ENCODE peak calls at places on chromosomes 7 and 10, in five cellular contexts. Q is K562, G is IMR-90, E is GM12878, F is SK-N-SH. O is an unnamed sample.

GRCh38 chr10:11505636-11506035 is 105.8 kb downstream of the USP6NL start:
- DNase-seq in F (no peak), E (no peak), G (no peak), Q (no peak), O (no peak)

GRCh38 chr10:49592726-49593563 is 17.2 kb upstream of the SLC18A3 start:
- DNase-seq in G (peak), F (peak), E (peak), Q (peak), O (peak)

GRCh38 chr7:30750574-30751256 is 1.2 kb upstream of the INMT start:
- DNase-seq in E (no peak), Q (no peak), G (peak), F (no peak), O (no peak)

GRCh38 chr7:4189151-4189570 is 492.9 kb upstream of the FOXK1 start:
- DNase-seq in F (peak), G (peak), E (no peak), Q (no peak), O (no peak)

GRCh38 chr10:105187243-105187642 is 546.2 kb downstream of the SORCS3 start:
- DNase-seq in F (no peak), Q (no peak), G (no peak), E (no peak), O (no peak)

GRCh38 chr10:125048101-125048864 is 106.4 kb downstream of the ZRANB1 start:
- DNase-seq in E (no peak), F (peak), G (peak), Q (peak), O (peak)

GRCh38 chr7:85820702-85821443 is 634.0 kb upstream of the SEMA3D start:
- DNase-seq in G (no peak), F (no peak), Q (no peak), E (no peak), O (no peak)

GRCh38 chr10:100020883-100021248 is 11.1 kb upstream of the DNMBP start:
- DNase-seq in G (no peak), E (no peak), Q (no peak), F (no peak), O (no peak)

GRCh38 chr10:5590816-5591215 is 66.1 kb downstream of the CALML3 start:
- DNase-seq in F (peak), E (no peak), Q (no peak), G (no peak), O (no peak)

GRCh38 chr7:16129431-16130126 is 291.8 kb downstream of the CRPPA start:
- DNase-seq in E (no peak), Q (no peak), F (no peak), G (peak), O (no peak)

GRCh38 chr7:106480616-106481031 is 180.3 kb downstream of the CCDC71L start:
- DNase-seq in G (no peak), E (no peak), F (no peak), Q (no peak), O (no peak)

GRCh38 chr7:150753826-150754603 is 16.8 kb downstream of the GIMAP5 start:
- DNase-seq in F (peak), E (no peak), G (no peak), Q (peak), O (peak)

GRCh38 chr7:100021297-100021696 is 5.9 kb downstream of the ZKSCAN1 start:
- DNase-seq in Q (no peak), E (no peak), G (no peak), F (no peak), O (no peak)

GRCh38 chr7:156473476-156474240 is 166.9 kb upstream of the RNF32 start:
- DNase-seq in E (no peak), F (peak), G (peak), Q (peak), O (peak)

GRCh38 chr7:90487808-90488207 is 18.4 kb downstream of the PTTG1IP2 start:
- DNase-seq in Q (no peak), E (no peak), G (no peak), F (no peak), O (no peak)

GRCh38 chr10:96747734-96748550 is 27.6 kb upstream of the PIK3AP1 start:
- DNase-seq in Q (no peak), E (peak), G (no peak), F (no peak), O (peak)

GRCh38 chr7:40093631-40094350 is 40.6 kb downstream of the MPLKIP start:
- DNase-seq in Q (no peak), G (no peak), F (no peak), E (no peak), O (no peak)

GRCh38 chr7:134693256-134693655 is 46.6 kb downstream of the BPGM start:
- DNase-seq in G (peak), F (no peak), Q (no peak), E (no peak), O (no peak)

GRCh38 chr10:7312179-7312857 is 98.5 kb downstream of the SFMBT2 start:
- DNase-seq in G (peak), E (no peak), Q (no peak), F (peak), O (no peak)

GRCh38 chr10:48457949-48458661 is 146.8 kb downstream of the ARHGAP22 start:
- DNase-seq in F (no peak), Q (no peak), G (no peak), E (no peak), O (no peak)

GRCh38 chr7:122136033-122136432 is 8.0 kb downstream of the AASS start:
- DNase-seq in E (no peak), F (no peak), G (no peak), Q (no peak), O (no peak)

GRCh38 chr7:142626420-142627035 is 122.7 kb upstream of the PRSS1 start:
- DNase-seq in Q (peak), G (peak), E (no peak), F (peak), O (peak)

GRCh38 chr10:5400843-5401242 is 3.8 kb downstream of the TUBAL3 start:
- DNase-seq in F (no peak), E (no peak), Q (no peak), G (no peak), O (no peak)

GRCh38 chr10:107280293-107280692 is 115.8 kb upstream of the SORCS1 start:
- DNase-seq in F (no peak), Q (no peak), G (no peak), E (no peak), O (no peak)

GRCh38 chr10:10915215-10915614 is 102.5 kb upstream of the CELF2 start:
- DNase-seq in Q (no peak), G (no peak), F (no peak), E (no peak), O (no peak)

GRCh38 chr7:46468753-46469356 is 547.8 kb upstream of the IGFBP3 start:
- DNase-seq in F (peak), Q (peak), E (no peak), G (peak), O (no peak)

GRCh38 chr10:116690356-116691078 is 51.8 kb downstream of the HSPA12A start:
- DNase-seq in Q (no peak), G (peak), F (no peak), E (no peak), O (no peak)

GRCh38 chr10:78739411-78740053 is 329.2 kb upstream of the ZMIZ1 start:
- DNase-seq in F (no peak), Q (no peak), G (no peak), E (no peak), O (no peak)

GRCh38 chr7:146700015-146700560 is 583.5 kb downstream of the CNTNAP2 start:
- DNase-seq in E (no peak), Q (no peak), G (no peak), F (no peak), O (no peak)

GRCh38 chr7:40507166-40507565 is 372.4 kb downstream of the SUGCT start:
- DNase-seq in E (no peak), F (no peak), G (no peak), Q (no peak), O (peak)

GRCh38 chr7:104106106-104106505 is 101.7 kb downstream of the ORC5 start:
- DNase-seq in G (peak), Q (no peak), F (no peak), E (no peak), O (peak)

GRCh38 chr7:102286237-102287081 is at the start of gene SH2B2:
- DNase-seq in Q (peak), F (peak), G (peak), E (no peak), O (peak)

GRCh38 chr7:140643416-140643815 is 2.8 kb upstream of the DENND2A start:
- DNase-seq in F (no peak), Q (no peak), E (no peak), G (no peak), O (no peak)

GRCh38 chr7:66880009-66880554 is 40.9 kb upstream of the TMEM248 start:
- DNase-seq in Q (no peak), G (no peak), E (no peak), F (no peak), O (no peak)
- TF ChIP-seq MXI1 in Q (no peak), G (no peak), E (no peak), F (no peak), O (no peak)

DNA sequence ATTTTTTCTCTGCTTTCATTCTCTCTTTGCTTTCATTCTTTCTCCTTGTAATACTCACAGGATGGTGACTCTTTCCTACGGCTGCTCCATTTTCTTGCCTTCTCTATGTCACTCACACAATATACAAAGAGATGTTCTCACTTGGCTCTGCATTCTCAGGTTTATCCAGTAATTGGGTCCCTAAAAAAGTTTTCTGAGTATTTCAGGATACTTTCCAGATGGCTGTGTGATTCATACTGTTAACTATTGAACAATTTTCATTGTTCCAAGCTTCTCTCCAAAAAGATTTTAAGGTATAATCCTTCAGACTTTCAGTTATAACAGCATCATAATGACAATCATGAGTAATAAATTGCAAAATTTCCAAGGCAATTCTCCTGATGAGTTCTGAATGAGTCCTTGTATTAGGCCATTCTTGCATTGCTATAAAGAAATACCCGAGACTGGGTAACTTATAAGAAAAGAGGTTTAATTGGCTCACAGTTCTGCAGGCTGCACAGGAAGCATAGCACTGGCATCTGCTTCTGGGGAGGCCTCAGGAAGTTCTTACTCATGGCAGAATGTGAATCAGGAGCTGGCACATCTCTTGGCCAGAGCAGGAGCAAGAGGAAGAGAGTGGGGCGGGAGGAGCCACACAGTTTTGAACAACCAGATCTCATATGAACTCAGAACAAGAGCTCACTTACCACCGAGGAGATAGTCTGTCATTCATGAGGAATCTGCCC is 148.1 kb downstream of the SLC16A9 start:
- DNase-seq in G (peak), F (no peak), E (no peak), Q (no peak), O (no peak)
- TF ChIP-seq MXI1 in G (no peak), F (no peak), E (no peak), Q (no peak), O (no peak)

GRCh38 chr10:62083413-62083794 is 181.9 kb downstream of the ARID5B start:
- DNase-seq in E (no peak), F (no peak), Q (no peak), G (no peak), O (no peak)

GRCh38 chr10:62083868-62084267 is 182.4 kb downstream of the ARID5B start:
- DNase-seq in F (peak), G (peak), E (no peak), Q (peak), O (no peak)

GRCh38 chr10:62082270-62082669 is 180.8 kb downstream of the ARID5B start:
- DNase-seq in Q (no peak), E (no peak), G (no peak), F (no peak), O (peak)

GRCh38 chr10:62081322-62081945 is 179.9 kb downstream of the ARID5B start:
- DNase-seq in Q (no peak), E (no peak), G (no peak), F (no peak), O (no peak)

DNA sequence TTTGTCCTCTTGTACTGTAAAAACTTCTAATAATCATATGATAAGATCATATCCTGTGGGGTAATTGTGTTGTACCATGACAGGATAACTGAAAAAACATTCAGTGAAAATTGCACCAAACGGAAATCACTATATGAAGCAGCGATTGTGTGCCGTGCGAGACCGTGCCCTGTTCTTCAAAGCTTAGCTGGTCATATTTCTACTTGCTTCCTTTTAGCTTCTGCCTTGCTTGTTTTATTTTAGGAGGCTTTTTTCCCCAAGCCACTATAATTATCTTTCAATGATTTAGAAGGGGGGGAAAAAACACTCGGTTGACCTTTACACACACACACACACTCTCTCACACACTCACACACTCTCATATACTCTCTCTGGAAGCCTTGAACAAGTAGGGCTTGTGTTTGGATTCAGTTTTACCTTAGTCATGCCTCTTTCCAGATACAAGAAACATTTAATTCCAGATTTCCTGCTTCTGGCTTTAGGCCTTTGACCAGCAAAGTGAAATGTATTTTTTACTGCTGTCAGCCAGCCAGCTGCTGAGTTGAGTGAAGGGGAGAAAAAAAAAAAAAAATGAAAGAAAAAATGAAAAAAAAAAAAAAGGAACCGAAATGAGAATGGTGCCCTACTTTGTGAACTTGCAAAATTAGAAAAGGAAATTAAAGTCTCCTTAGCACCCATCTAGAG is 181.4 kb downstream of the ARID5B start:
- DNase-seq in E (peak), G (peak), F (no peak), Q (no peak), O (peak)
- TF ChIP-seq MXI1 in E (no peak), G (no peak), F (no peak), Q (no peak), O (no peak)

DNA sequence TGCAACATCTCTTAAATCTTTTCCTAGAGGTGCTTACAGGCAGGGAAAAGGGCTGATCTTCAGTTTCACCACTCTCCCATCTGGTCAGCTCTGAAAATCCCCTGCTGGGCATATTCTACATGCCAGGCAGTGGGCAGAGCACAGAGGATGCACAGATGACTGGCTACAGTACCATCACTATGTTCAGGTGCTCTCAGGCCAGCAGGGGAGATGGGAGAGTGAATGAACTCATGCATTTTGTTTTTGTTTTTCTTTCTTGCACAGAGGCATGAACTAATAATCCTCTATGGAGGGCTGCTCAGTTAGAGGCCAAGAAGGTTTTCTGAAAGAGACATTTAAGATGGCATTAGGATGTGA is 19.3 kb downstream of the ELMO1 start:
- DNase-seq in Q (no peak), F (no peak), E (no peak), G (no peak), O (no peak)
- TF ChIP-seq MXI1 in Q (no peak), F (no peak), E (no peak), G (no peak), O (no peak)

DNA sequence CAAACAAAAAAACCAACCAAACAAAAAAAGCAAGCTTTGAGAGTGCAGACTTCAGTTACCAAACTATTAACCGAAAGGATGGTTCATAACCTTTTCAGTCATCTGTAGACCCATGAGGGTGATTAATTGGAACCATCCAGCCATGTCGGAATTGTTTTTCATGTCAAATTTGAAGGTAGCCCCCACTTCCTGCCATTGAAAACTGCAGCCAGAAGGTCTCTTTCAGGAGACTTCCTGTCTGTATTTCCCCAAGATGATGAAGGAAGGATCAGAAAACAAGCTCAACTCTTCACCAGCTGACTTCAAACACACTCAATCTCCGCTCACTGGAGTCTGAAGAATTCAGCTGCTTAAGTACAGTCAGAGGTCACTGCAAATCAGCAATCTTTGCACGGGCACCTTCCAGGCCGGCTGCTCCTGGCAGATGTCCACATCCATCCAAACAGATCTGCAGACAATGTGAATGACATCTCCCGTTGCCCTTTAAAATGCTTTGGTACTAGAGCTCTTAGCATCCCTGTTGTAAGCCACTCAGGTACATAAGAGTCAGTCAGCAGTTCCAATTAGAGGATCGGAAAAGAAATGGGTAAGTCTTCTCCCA is 291.8 kb upstream of the NPVF start:
- DNase-seq in G (no peak), Q (no peak), F (no peak), E (no peak), O (no peak)
- TF ChIP-seq MXI1 in G (no peak), Q (no peak), F (no peak), E (no peak), O (no peak)

DNA sequence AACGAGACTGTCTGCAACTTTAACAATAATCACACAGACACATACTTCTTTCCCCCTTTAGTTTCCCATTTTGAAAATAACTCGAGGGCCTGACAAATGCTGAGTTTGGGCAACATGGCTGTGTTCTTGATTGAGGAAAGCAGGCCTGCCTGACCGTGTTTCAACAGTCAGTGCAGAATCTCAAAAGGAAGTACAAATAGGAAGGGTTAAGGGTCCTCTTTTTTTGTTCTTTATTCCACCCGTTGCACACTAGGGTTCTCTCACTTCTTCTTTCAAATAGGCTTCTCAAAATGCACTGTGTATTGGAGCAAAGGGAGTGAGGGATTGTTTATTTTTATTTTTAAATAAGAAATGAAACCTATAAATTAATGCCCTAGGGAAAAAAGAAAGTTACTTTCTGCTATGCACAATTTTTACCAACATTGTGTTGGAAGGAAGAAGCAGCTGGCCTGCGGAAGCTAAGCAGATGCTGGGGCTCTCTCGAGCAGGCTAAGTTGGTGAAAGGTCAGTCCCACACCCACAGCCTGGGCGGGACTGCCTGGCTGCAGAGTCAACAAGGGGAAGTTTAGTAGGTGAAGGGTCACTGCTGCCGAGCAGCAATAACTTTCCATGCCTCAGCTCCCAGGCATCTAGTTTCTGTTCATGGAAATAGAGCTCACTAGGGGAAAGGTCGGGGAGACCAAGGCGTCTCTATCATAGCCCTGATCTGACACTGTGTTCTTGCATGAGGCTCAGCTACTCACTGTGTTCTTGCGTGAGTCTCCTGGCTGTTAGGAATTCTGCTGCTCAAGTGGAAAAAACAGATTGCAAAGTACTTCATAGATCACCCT is 12.2 kb upstream of the PDK4 start:
- DNase-seq in G (peak), F (peak), Q (peak), E (peak), O (peak)
- TF ChIP-seq MXI1 in G (no peak), F (no peak), Q (no peak), E (no peak), O (no peak)

GRCh38 chr7:130048906-130049305 is 2.3 kb downstream of the ZC3HC1 start:
- DNase-seq in G (no peak), Q (no peak), E (no peak), F (no peak), O (no peak)
- TF ChIP-seq MXI1 in G (no peak), Q (no peak), E (no peak), F (no peak), O (no peak)

O was measured in HepG2.